ENCODE peak calls at places on chromosomes 6 and 20, in ten cellular contexts. T, D, E, N, C, Y, M, F, H and Z are unnamed samples.

GRCh38 chr20:32485770-32486248 is 99.3 kb downstream of the NOL4L start:
- DNase-seq in T (no peak), D (no peak), E (no peak), N (no peak), C (no peak), Y (no peak), M (no peak), F (no peak), H (no peak), Z (no peak)

GRCh38 chr6:158419339-158419909 is 107.2 kb downstream of the TULP4 start:
- DNase-seq in T (no peak), D (no peak), E (no peak), N (no peak), C (no peak), Y (no peak), M (no peak), F (no peak), H (no peak), Z (no peak)

GRCh38 chr20:62704341-62704948 is 4.2 kb upstream of the NTSR1 start:
- DNase-seq in T (peak), D (peak), E (peak), N (peak), C (peak), Y (peak), M (peak), F (peak), H (no peak), Z (peak)

GRCh38 chr6:41963371-41963770 is 21.8 kb upstream of the CCND3 start:
- DNase-seq in T (no peak), D (no peak), E (no peak), N (no peak), C (no peak), Y (no peak), M (no peak), F (peak), H (no peak), Z (no peak)

GRCh38 chr6:137025786-137026730 is 18.7 kb downstream of the IL20RA start:
- DNase-seq in T (no peak), D (no peak), E (peak), N (no peak), C (no peak), Y (no peak), M (no peak), F (no peak), H (no peak), Z (no peak)

GRCh38 chr20:37531856-37532255 is 4.2 kb upstream of the BLCAP start:
- DNase-seq in T (no peak), D (no peak), E (no peak), N (no peak), C (no peak), Y (no peak), M (no peak), F (peak), H (no peak), Z (no peak)

GRCh38 chr6:31170600-31170881 is at the start of gene POU5F1:
- DNase-seq in T (no peak), D (no peak), E (no peak), N (no peak), C (no peak), Y (no peak), M (no peak), F (no peak), H (no peak), Z (no peak)

GRCh38 chr20:36473164-36473563 is 68.2 kb upstream of the MYL9 start:
- DNase-seq in T (no peak), D (no peak), E (no peak), N (no peak), C (no peak), Y (no peak), M (peak), F (no peak), H (no peak), Z (no peak)

GRCh38 chr6:85008311-85009015 is 244.1 kb upstream of the TBX18 start:
- DNase-seq in T (no peak), D (no peak), E (peak), N (peak), C (no peak), Y (no peak), M (peak), F (no peak), H (no peak), Z (peak)

GRCh38 chr6:108492131-108492766 is 68.5 kb upstream of the FOXO3 start:
- DNase-seq in T (peak), D (peak), E (peak), N (peak), C (peak), Y (no peak), M (peak), F (no peak), H (no peak), Z (peak)

GRCh38 chr6:34792605-34793500 is 970 bp downstream of the BLTP3A start:
- DNase-seq in T (peak), D (no peak), E (peak), N (peak), C (peak), Y (no peak), M (peak), F (no peak), H (no peak), Z (peak)

GRCh38 chr6:15421945-15422733 is 176.3 kb downstream of the JARID2 start:
- DNase-seq in T (no peak), D (no peak), E (no peak), N (no peak), C (no peak), Y (no peak), M (no peak), F (no peak), H (no peak), Z (no peak)

GRCh38 chr6:35008858-35009257 is 119.8 kb downstream of the ANKS1A start:
- DNase-seq in T (no peak), D (no peak), E (no peak), N (no peak), C (no peak), Y (no peak), M (no peak), F (no peak), H (no peak), Z (no peak)

GRCh38 chr6:25014806-25015560 is 79.2 kb upstream of the RIPOR2 start:
- DNase-seq in T (no peak), D (peak), E (peak), N (peak), C (no peak), Y (no peak), M (peak), F (no peak), H (peak), Z (no peak)

GRCh38 chr20:16293590-16293989 is 279.7 kb downstream of the KIF16B start:
- DNase-seq in T (no peak), D (no peak), E (peak), N (peak), C (no peak), Y (no peak), M (no peak), F (no peak), H (no peak), Z (no peak)

GRCh38 chr6:44634321-44634720 is 246.8 kb downstream of the CDC5L start:
- DNase-seq in T (no peak), D (no peak), E (no peak), N (no peak), C (no peak), Y (no peak), M (no peak), F (no peak), H (no peak), Z (no peak)

GRCh38 chr6:90135672-90136071 is 161.0 kb downstream of the BACH2 start:
- DNase-seq in T (no peak), D (peak), E (peak), N (peak), C (no peak), Y (no peak), M (peak), F (no peak), H (no peak), Z (peak)

GRCh38 chr20:63230800-63231268 is 4.9 kb upstream of the BIRC7 start:
- DNase-seq in T (peak), D (no peak), E (peak), N (peak), C (peak), Y (no peak), M (peak), F (no peak), H (no peak), Z (peak)

GRCh38 chr6:100948381-100949133 is 67.4 kb upstream of the ASCC3 start:
- DNase-seq in T (no peak), D (no peak), E (peak), N (peak), C (no peak), Y (no peak), M (peak), F (no peak), H (no peak), Z (no peak)

GRCh38 chr20:51121901-51122412 is 99.0 kb upstream of the KCNG1 start:
- DNase-seq in T (peak), D (no peak), E (peak), N (peak), C (no peak), Y (no peak), M (peak), F (no peak), H (no peak), Z (peak)

GRCh38 chr6:43746613-43747101 is 23.4 kb upstream of the VEGFA start:
- DNase-seq in T (no peak), D (no peak), E (no peak), N (no peak), C (no peak), Y (peak), M (no peak), F (peak), H (no peak), Z (no peak)

GRCh38 chr6:77467038-77467437 is 3.7 kb upstream of the HTR1B start:
- DNase-seq in T (no peak), D (no peak), E (no peak), N (no peak), C (no peak), Y (no peak), M (no peak), F (no peak), H (no peak), Z (no peak)

GRCh38 chr6:37013516-37014491 is 8.3 kb downstream of the FGD2 start:
- DNase-seq in T (no peak), D (no peak), E (no peak), N (no peak), C (no peak), Y (no peak), M (no peak), F (no peak), H (no peak), Z (no peak)

GRCh38 chr20:62437985-62438384 is 10.6 kb upstream of the RBBP8NL start:
- DNase-seq in T (no peak), D (no peak), E (no peak), N (no peak), C (no peak), Y (no peak), M (no peak), F (no peak), H (no peak), Z (no peak)

GRCh38 chr6:29967379-29968010 is 25.2 kb downstream of the HLA-A start:
- DNase-seq in T (no peak), D (no peak), E (peak), N (peak), C (no peak), Y (no peak), M (no peak), F (no peak), H (no peak), Z (no peak)

GRCh38 chr6:15404700-15404980 is 158.8 kb downstream of the JARID2 start:
- DNase-seq in T (no peak), D (no peak), E (no peak), N (no peak), C (no peak), Y (no peak), M (no peak), F (no peak), H (no peak), Z (no peak)

GRCh38 chr6:63904844-63905243 is 269.2 kb downstream of the PHF3 start:
- DNase-seq in T (peak), D (peak), E (peak), N (peak), C (no peak), Y (no peak), M (peak), F (no peak), H (no peak), Z (peak)

GRCh38 chr6:138204792-138205384 is 13.4 kb downstream of the PBOV1 start:
- DNase-seq in T (no peak), D (no peak), E (no peak), N (no peak), C (no peak), Y (no peak), M (no peak), F (no peak), H (no peak), Z (no peak)

GRCh38 chr20:61968036-61968810 is 97.5 kb downstream of the TAF4 start:
- DNase-seq in T (no peak), D (no peak), E (no peak), N (no peak), C (no peak), Y (peak), M (no peak), F (no peak), H (no peak), Z (no peak)

GRCh38 chr6:111625511-111626331 is 20.0 kb upstream of the TRAF3IP2 start:
- DNase-seq in T (no peak), D (no peak), E (no peak), N (peak), C (no peak), Y (no peak), M (peak), F (no peak), H (no peak), Z (peak)

GRCh38 chr6:93575495-93575894 is 156.1 kb upstream of the EPHA7 start:
- DNase-seq in T (no peak), D (no peak), E (no peak), N (no peak), C (no peak), Y (no peak), M (no peak), F (no peak), H (no peak), Z (no peak)

GRCh38 chr6:97437087-97437486 is 154.1 kb upstream of the MMS22L start:
- DNase-seq in T (peak), D (peak), E (peak), N (peak), C (peak), Y (no peak), M (peak), F (no peak), H (no peak), Z (peak)

GRCh38 chr6:92231220-92231701 is 1188.1 kb downstream of the EPHA7 start:
- DNase-seq in T (no peak), D (no peak), E (no peak), N (no peak), C (no peak), Y (no peak), M (no peak), F (no peak), H (no peak), Z (no peak)

GRCh38 chr6:14754636-14755513 is 491.0 kb upstream of the JARID2 start:
- DNase-seq in T (no peak), D (no peak), E (no peak), N (no peak), C (no peak), Y (no peak), M (no peak), F (no peak), H (no peak), Z (no peak)

GRCh38 chr20:34324541-34324940 is 21.4 kb upstream of the AHCY start:
- DNase-seq in T (no peak), D (no peak), E (no peak), N (no peak), C (no peak), Y (no peak), M (no peak), F (no peak), H (no peak), Z (no peak)

GRCh38 chr6:145266432-145267075 is 468.8 kb downstream of the EPM2A start:
- DNase-seq in T (no peak), D (no peak), E (no peak), N (no peak), C (no peak), Y (no peak), M (no peak), F (no peak), H (no peak), Z (no peak)

GRCh38 chr6:27795697-27796494 is 116.3 kb downstream of the OR2B2 start:
- DNase-seq in T (peak), D (peak), E (peak), N (peak), C (peak), Y (no peak), M (peak), F (no peak), H (no peak), Z (peak)

GRCh38 chr6:167589615-167589940 is 237.1 kb upstream of the AFDN start:
- DNase-seq in T (no peak), D (no peak), E (no peak), N (no peak), C (no peak), Y (no peak), M (no peak), F (no peak), H (no peak), Z (no peak)